ENCODE peak calls at places on chromosomes 13 and 19, in five cellular contexts. D, U, Z, Q and Y are unnamed samples.

GRCh38 chr13:74128171-74128767 is 5.9 kb downstream of the KLF12 start:
- DNase-seq in U (no peak), D (peak), Q (peak), Z (no peak), Y (no peak)

GRCh38 chr13:113952983-113953520 is 20.8 kb downstream of the C13orf46 start:
- DNase-seq in Z (no peak), Q (no peak), U (no peak), D (no peak), Y (no peak)

GRCh38 chr19:4523306-4524110 is 5.2 kb upstream of the PLIN4 start:
- DNase-seq in D (peak), Q (no peak), Z (no peak), U (peak), Y (no peak)

GRCh38 chr13:44573071-44573470 is 3.1 kb downstream of the TSC22D1 start:
- DNase-seq in Z (no peak), U (no peak), Q (no peak), D (peak), Y (no peak)

GRCh38 chr13:39930544-39931444 is 275.3 kb downstream of the COG6 start:
- DNase-seq in U (no peak), Z (no peak), Q (no peak), D (no peak), Y (no peak)

GRCh38 chr13:40910324-40911050 is 108.6 kb downstream of the ELF1 start:
- DNase-seq in U (no peak), Q (peak), Z (no peak), D (peak), Y (no peak)

GRCh38 chr13:51832471-51833152 is 12.4 kb downstream of the TMEM272 start:
- DNase-seq in U (no peak), Q (no peak), Z (no peak), D (peak), Y (no peak)

GRCh38 chr13:110570886-110571285 is 9.4 kb upstream of the RAB20 start:
- DNase-seq in D (no peak), Z (no peak), Q (no peak), U (no peak), Y (no peak)

GRCh38 chr13:49690133-49690989 is 925 bp downstream of the EBPL start:
- DNase-seq in Q (peak), D (peak), U (peak), Z (peak), Y (no peak)

GRCh38 chr13:112444001-112444311 is 67.8 kb downstream of the SPACA7 start:
- DNase-seq in U (peak), D (peak), Z (peak), Q (peak), Y (peak)

GRCh38 chr13:64808704-64809103 is 2421.4 kb downstream of the PCDH9 start:
- DNase-seq in U (no peak), Z (no peak), D (no peak), Q (no peak), Y (no peak)

GRCh38 chr19:39031368-39032163 is 783 bp downstream of the FBXO27 start:
- DNase-seq in D (peak), Z (peak), U (peak), Q (peak), Y (peak)

GRCh38 chr13:79373916-79374315 is 32.1 kb downstream of the RBM26 start:
- DNase-seq in Q (no peak), U (no peak), D (no peak), Z (no peak), Y (no peak)

GRCh38 chr13:47932953-47933687 is 68.0 kb downstream of the SUCLA2 start:
- DNase-seq in Z (no peak), D (no peak), U (no peak), Q (no peak), Y (no peak)

GRCh38 chr13:76934671-76935070 is 13.6 kb upstream of the ACOD1 start:
- DNase-seq in D (no peak), Q (no peak), U (no peak), Z (no peak), Y (no peak)

GRCh38 chr19:33381101-33381500 is 7.6 kb downstream of the CEBPG start:
- DNase-seq in D (no peak), Q (no peak), Z (no peak), U (no peak), Y (no peak)

GRCh38 chr13:25046985-25047660 is 48.8 kb upstream of the PABPC3 start:
- DNase-seq in Z (no peak), D (peak), U (no peak), Q (peak), Y (no peak)

GRCh38 chr13:21670006-21670882 is 629 bp upstream of the FGF9 start:
- DNase-seq in D (peak), U (peak), Q (peak), Z (no peak), Y (peak)

GRCh38 chr13:41443969-41444368 is 13.4 kb upstream of the RGCC start:
- DNase-seq in Z (no peak), Q (no peak), U (no peak), D (no peak), Y (no peak)

GRCh38 chr19:48475369-48476068 is 6.3 kb downstream of the CYTH2 start:
- DNase-seq in Z (no peak), U (no peak), D (no peak), Q (no peak), Y (no peak)

GRCh38 chr19:46283771-46284170 is 13.1 kb upstream of the HIF3A start:
- DNase-seq in D (no peak), Q (no peak), U (no peak), Z (no peak), Y (no peak)

GRCh38 chr19:3670796-3671679 is 29.2 kb downstream of the PIP5K1C start:
- DNase-seq in Q (peak), D (peak), U (peak), Z (no peak), Y (no peak)

GRCh38 chr19:2235396-2236284 is 489 bp downstream of the PLEKHJ1 start:
- DNase-seq in Z (no peak), Q (no peak), D (no peak), U (no peak), Y (no peak)

GRCh38 chr19:53538378-53539109 is 599 bp downstream of the ZNF331 start:
- DNase-seq in D (no peak), U (no peak), Q (no peak), Z (no peak), Y (peak)

GRCh38 chr19:336067-336614 is 8.5 kb downstream of the MIER2 start:
- DNase-seq in Q (no peak), Z (no peak), U (no peak), D (no peak), Y (no peak)

GRCh38 chr19:1747285-1748114 is 5.8 kb upstream of the ONECUT3 start:
- DNase-seq in U (no peak), D (peak), Z (peak), Q (peak), Y (peak)

GRCh38 chr13:65677906-65678305 is 1552.2 kb downstream of the PCDH9 start:
- DNase-seq in Q (peak), Z (no peak), U (no peak), D (peak), Y (no peak)

GRCh38 chr13:27137759-27138158 is 33.9 kb downstream of the USP12 start:
- DNase-seq in Z (no peak), Q (no peak), U (no peak), D (no peak), Y (no peak)

GRCh38 chr13:102564564-102564963 is 32.2 kb upstream of the TPP2 start:
- DNase-seq in U (peak), Q (no peak), D (no peak), Z (no peak), Y (no peak)

GRCh38 chr13:76210262-76210661 is 574.1 kb downstream of the LMO7 start:
- DNase-seq in D (peak), Z (no peak), Q (peak), U (no peak), Y (no peak)

GRCh38 chr13:94342436-94343242 is 136.8 kb downstream of the DCT start:
- DNase-seq in U (no peak), Z (no peak), D (peak), Q (peak), Y (no peak)

GRCh38 chr13:26202365-26202972 is 19.6 kb downstream of the RNF6 start:
- DNase-seq in U (no peak), Z (no peak), Q (peak), D (peak), Y (no peak)

GRCh38 chr13:114248011-114248410 is 13.3 kb downstream of the CDC16 start:
- DNase-seq in Q (peak), Z (no peak), U (no peak), D (peak), Y (no peak)

GRCh38 chr19:16509141-16510061 is 13.2 kb downstream of the C19orf44 start:
- DNase-seq in U (no peak), Q (peak), D (peak), Z (no peak), Y (no peak)

GRCh38 chr13:80141114-80141849 is 199.6 kb downstream of the SPRY2 start:
- DNase-seq in D (peak), U (no peak), Z (no peak), Q (peak), Y (no peak)

GRCh38 chr19:19147344-19147743 is 9.1 kb upstream of the TMEM161A start:
- DNase-seq in D (no peak), U (no peak), Q (no peak), Z (no peak), Y (no peak)

GRCh38 chr19:19145281-19145999 is 7.2 kb upstream of the TMEM161A start:
- DNase-seq in Q (no peak), D (no peak), Z (no peak), U (no peak), Y (no peak)

GRCh38 chr19:19149402-19149801 is 11.1 kb upstream of the TMEM161A start:
- DNase-seq in D (no peak), U (no peak), Q (no peak), Z (no peak), Y (no peak)

GRCh38 chr19:19146865-19147264 is 8.6 kb upstream of the TMEM161A start:
- DNase-seq in D (no peak), U (no peak), Q (no peak), Z (no peak), Y (no peak)

GRCh38 chr19:19146000-19146608 is 7.8 kb upstream of the TMEM161A start:
- DNase-seq in U (peak), Z (peak), D (peak), Q (no peak), Y (peak)
- H3K4me3 ChIP-seq in U (no peak), Z (no peak), D (no peak), Q (no peak), Y (no peak)

DNA sequence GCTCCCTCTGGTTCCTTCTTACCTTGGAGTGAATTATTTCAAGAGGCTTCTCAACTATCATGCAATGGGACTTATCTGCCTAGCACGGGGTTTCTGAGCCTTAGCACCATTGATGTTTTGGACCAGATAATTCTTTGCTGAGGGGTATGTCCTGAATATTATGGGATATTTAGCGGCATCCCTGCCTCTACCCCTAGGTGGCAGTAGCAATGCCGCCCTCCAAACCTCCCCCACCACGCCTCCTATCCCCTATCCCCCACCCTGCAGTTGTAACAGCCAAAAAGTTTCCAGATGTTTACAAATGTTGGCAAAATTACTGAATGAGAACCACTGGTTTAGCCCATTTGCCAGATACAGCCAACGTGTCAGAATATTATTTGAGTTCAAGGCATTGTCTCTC is 125.5 kb downstream of the POSTN start:
- DNase-seq in U (no peak), D (no peak), Q (no peak), Z (no peak), Y (no peak)
- TF ChIP-seq CTCF in U (no peak), D (no peak), Q (no peak), Z (peak), Y (peak)

DNA sequence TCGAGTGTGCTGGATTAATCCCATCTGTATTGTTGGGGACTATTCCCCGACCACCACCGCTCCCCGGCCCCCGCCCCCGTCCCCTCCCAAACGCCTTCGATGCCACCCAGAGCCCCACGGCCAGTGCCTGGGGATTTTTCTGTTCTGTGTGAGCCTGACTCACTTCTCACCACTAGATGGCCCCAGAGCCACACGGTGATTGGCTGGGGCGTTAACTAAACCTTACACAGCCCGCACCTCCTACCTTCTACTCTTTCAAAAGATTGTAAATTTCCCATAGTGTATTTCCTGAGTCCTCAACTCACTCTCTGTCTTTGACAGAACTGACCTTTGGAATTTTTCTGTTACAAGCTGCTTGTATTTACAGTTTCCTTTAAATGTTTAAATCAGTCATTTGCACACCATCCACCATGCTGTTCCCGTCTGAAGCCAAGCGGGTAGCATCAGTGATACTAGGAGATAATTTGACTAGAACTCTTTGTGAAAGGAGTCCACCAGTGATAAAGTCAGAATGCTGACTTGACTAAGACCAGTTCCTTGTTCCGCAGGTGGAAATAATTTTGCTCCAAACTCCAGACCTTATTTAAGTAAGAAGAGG is 61.4 kb downstream of the RFX2 start:
- DNase-seq in D (peak), Q (no peak), U (peak), Z (peak), Y (peak)
- H3K4me3 ChIP-seq in D (no peak), Q (no peak), U (no peak), Z (no peak), Y (no peak)

GRCh38 chr13:32545083-32545482 is 6.5 kb upstream of the N4BP2L2 start:
- DNase-seq in Q (no peak), Z (no peak), U (no peak), D (no peak), Y (no peak)

GRCh38 chr13:32553720-32554119 is 15.1 kb upstream of the N4BP2L2 start:
- DNase-seq in D (no peak), Z (no peak), U (no peak), Q (no peak), Y (no peak)

GRCh38 chr13:32549788-32550187 is 11.2 kb upstream of the N4BP2L2 start:
- DNase-seq in Z (no peak), D (no peak), U (no peak), Q (no peak), Y (no peak)

GRCh38 chr13:32548837-32549236 is 10.2 kb upstream of the N4BP2L2 start:
- DNase-seq in Z (no peak), Q (no peak), D (no peak), U (no peak), Y (no peak)
- TF ChIP-seq CTCF in Z (no peak), Q (no peak), D (no peak), U (no peak), Y (no peak)

GRCh38 chr19:7921955-7922840 is 2.1 kb downstream of the SNAPC2 start:
- DNase-seq in Q (no peak), Z (no peak), D (no peak), U (peak), Y (no peak)
- H3K4me3 ChIP-seq in Q (no peak), Z (no peak), D (no peak), U (no peak), Y (no peak)

GRCh38 chr19:58372311-58373133 is 8.3 kb downstream of the ZNF837 start:
- DNase-seq in Z (no peak), U (peak), D (no peak), Q (no peak), Y (no peak)
- TF ChIP-seq CTCF in Z (peak), U (peak), D (no peak), Q (no peak), Y (peak)

DNA sequence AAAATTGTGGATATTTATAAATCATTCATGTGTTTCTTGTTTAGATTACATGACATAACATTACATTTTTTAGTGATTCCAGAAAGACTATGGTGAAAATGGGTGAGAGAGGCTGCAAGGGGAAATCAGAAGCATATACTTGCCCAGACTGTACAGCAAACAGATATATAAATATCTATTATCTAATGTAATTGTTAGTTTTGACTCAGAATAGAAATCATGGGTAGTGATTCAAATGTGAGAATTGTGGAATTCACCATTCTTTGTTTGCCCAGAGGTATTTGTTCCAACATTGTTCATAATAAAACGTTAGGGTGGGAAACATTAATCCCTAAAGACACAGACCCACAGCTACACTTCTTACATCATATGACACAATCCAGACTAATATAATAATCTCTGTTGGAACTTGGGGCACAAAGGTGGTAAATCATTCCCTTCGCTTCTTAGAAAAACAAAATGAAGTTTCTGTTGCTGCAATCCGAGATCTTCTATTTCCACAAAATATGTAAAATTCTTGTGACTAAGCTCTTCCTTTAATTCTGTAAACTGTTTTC is 646.4 kb upstream of the SLITRK6 start:
- DNase-seq in Z (no peak), Q (peak), D (peak), U (no peak), Y (no peak)
- H3K4me3 ChIP-seq in Z (no peak), Q (no peak), D (no peak), U (no peak), Y (no peak)

GRCh38 chr19:18257503-18258470 is 16.5 kb downstream of the IQCN start:
- DNase-seq in D (no peak), Z (no peak), U (no peak), Q (no peak), Y (no peak)

GRCh38 chr19:18253130-18253529 is 21.1 kb downstream of the IQCN start:
- DNase-seq in D (no peak), U (no peak), Q (no peak), Z (no peak), Y (no peak)

GRCh38 chr19:18253716-18254115 is 20.5 kb downstream of the IQCN start:
- DNase-seq in U (no peak), D (no peak), Q (no peak), Z (peak), Y (no peak)

GRCh38 chr19:18252370-18252717 is 21.9 kb downstream of the IQCN start:
- DNase-seq in Q (no peak), Z (no peak), U (no peak), D (no peak), Y (no peak)

GRCh38 chr19:18254546-18255500 is 19.4 kb downstream of the IQCN start:
- DNase-seq in D (no peak), Q (no peak), Z (peak), U (no peak), Y (no peak)
- TF ChIP-seq CTCF in D (no peak), Q (no peak), Z (peak), U (no peak), Y (peak)

GRCh38 chr13:109198585-109198984 is 569.2 kb downstream of the MYO16 start:
- DNase-seq in Q (peak), U (no peak), Z (no peak), D (peak), Y (no peak)

GRCh38 chr13:109196896-109197295 is 567.5 kb downstream of the MYO16 start:
- DNase-seq in Z (no peak), Q (no peak), U (no peak), D (no peak), Y (peak)

GRCh38 chr13:109200556-109200955 is 571.1 kb downstream of the MYO16 start:
- DNase-seq in D (no peak), Q (no peak), Z (no peak), U (no peak), Y (no peak)

GRCh38 chr13:109203587-109203986 is 574.2 kb downstream of the MYO16 start:
- DNase-seq in D (no peak), U (no peak), Q (no peak), Z (no peak), Y (no peak)

DNA sequence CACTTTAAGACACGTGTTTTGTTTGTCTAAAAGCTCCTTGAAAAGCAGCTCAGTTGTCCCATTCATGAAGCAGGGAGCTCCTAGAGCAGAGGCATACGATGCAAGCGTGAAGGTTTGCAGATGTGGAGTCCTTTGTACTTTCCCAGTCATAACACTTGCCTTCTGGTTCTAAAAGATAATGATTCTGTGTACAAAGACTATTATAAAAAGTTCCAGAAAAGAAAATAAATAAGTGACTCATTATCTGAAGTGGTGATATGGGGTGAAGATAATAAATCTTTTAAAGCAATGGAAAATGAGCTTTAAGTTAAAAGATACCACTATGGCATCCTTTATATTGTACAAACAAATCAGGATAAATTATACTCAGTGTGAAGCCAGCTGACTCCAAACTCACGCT is 569.9 kb downstream of the MYO16 start:
- DNase-seq in D (no peak), U (no peak), Q (no peak), Z (no peak), Y (no peak)
- H3K4me3 ChIP-seq in D (no peak), U (no peak), Q (no peak), Z (no peak), Y (no peak)